ENCODE peak calls at places on chromosomes 13 and 19, in four cellular contexts. V, B, Y and L are unnamed samples.
A peak's percentile ranks its signal among the peaks of the same experiment; 100 is the strongest.

GRCh38 chr19:4014541-4015491 is 7.3 kb downstream of the PIAS4 start:
- DNase-seq in V (peak; percentile 10), B (peak; percentile 67), Y (no peak), L (peak; percentile 63)

GRCh38 chr13:80630685-80631121 is 289.8 kb upstream of the SPRY2 start:
- DNase-seq in Y (no peak), B (no peak), V (no peak), L (no peak)

GRCh38 chr13:96551540-96551939 is 442.7 kb downstream of the OXGR1 start:
- DNase-seq in B (no peak), Y (no peak), V (no peak), L (no peak)

GRCh38 chr13:51435002-51435578 is 17.7 kb downstream of the INTS6 start:
- DNase-seq in V (no peak), B (no peak), Y (no peak), L (no peak)

GRCh38 chr19:38394488-38394887 is 6.0 kb downstream of the SPRED3 start:
- DNase-seq in Y (no peak), B (no peak), V (peak; percentile 86), L (no peak)

GRCh38 chr13:32415019-32415418 is 12.9 kb downstream of the N4BP2L1 start:
- DNase-seq in Y (no peak), V (peak; percentile 51), B (no peak), L (no peak)

GRCh38 chr19:1566392-1567115 is 1.6 kb downstream of the MEX3D start:
- DNase-seq in V (peak; percentile 94), Y (peak; percentile 77), B (peak; percentile 72), L (peak; percentile 82)

GRCh38 chr19:44202470-44202869 is 9.9 kb upstream of the ZNF227 start:
- DNase-seq in Y (peak; percentile 22), V (no peak), B (no peak), L (no peak)

GRCh38 chr19:11321206-11322126 is 18.0 kb downstream of the RAB3D start:
- DNase-seq in B (no peak), Y (no peak), V (no peak), L (no peak)

GRCh38 chr13:20487927-20488326 is 37.7 kb downstream of the CRYL1 start:
- DNase-seq in V (no peak), B (no peak), Y (no peak), L (no peak)

GRCh38 chr13:26964278-26965057 is 203.9 kb upstream of the GPR12 start:
- DNase-seq in V (no peak), Y (no peak), B (no peak), L (no peak)

GRCh38 chr19:16445238-16446107 is 26.3 kb downstream of the EPS15L1 start:
- DNase-seq in Y (peak; percentile 63), V (no peak), B (no peak), L (no peak)

GRCh38 chr19:42024622-42025111 is 30.6 kb upstream of the ATP1A3 start:
- DNase-seq in V (no peak), B (peak; percentile 24), Y (no peak), L (no peak)

DNA sequence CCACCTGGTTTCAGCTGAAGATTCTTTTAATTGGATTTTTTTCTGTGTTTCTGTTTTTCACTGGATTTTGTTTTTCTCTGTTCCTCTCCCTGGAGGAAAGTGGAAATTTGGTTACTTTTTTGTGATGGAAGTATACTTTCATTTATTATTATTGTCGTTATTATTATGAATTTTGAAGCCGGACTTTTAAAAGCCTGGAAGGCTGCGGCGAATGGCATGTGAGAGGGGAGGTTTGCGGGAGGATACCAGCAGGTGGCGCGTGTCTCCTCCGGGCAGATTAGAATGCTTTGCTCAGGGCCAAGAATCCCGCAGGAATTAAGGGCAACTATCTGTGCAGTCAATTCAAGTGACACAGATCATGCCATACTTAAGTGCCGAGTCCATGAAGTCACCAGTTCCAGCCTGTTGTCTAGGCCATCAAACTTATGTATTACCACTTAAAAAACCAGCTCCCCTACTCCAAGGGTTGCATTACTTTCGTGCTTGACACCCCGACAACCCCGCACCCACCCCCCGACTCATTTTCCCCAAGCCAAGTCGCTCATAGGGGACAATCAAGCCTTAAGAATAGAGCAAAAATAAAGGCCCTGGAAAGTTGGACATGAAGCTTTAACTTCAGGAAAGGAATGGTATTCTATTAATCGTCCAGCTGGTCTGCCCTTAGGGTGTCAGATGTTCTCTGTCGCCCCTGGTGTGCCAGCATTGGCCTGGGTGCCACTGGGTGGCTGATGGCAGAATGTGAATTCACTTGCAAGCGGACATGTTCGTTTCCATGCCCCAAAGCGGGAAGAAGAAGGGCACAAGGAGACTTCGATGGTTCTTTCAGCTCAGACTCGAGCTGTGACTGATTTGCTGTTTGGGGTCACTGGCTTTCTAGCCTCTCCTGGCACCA is 1.3 kb upstream of the LRCH1 start:
- DNase-seq in Y (peak; percentile 56), B (peak; percentile 78), V (peak; percentile 85), L (peak; percentile 89)
- H3K4me3 ChIP-seq in Y (no peak overlapping the region), B (peak overlapping the region; percentile 84), V (peak overlapping the region; percentile 77), L (peak overlapping the region; percentile 98)

DNA sequence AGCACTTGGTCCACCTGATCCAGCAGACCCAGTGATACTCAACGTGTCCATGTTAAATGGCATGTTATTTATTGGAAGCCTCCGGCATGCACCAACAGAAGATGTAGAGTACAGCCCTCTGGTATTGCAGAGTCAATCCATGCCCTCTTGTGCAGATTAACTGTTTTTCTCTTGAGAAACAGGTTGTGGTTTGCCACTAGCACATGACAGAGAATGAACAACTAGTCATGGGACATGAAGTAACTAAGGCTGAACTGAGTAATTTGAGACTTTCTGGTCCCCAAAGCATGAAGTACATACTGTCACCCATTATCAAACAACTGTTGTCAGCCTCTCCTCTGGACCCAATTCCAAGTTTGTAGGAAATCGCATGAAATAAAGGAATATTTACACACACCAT is 3.2 kb downstream of the ZNF562 start:
- DNase-seq in B (no peak), V (no peak), Y (no peak), L (no peak)
- H3K9me3 ChIP-seq in B (peaks cover 72% of the 10 kb centered on the region), V (peaks cover 9% of the 10 kb centered on the region), Y (peaks cover 52% of the 10 kb centered on the region), L (peaks cover 34% of the 10 kb centered on the region)

GRCh38 chr13:23710366-23710765 is 140.2 kb downstream of the TNFRSF19 start:
- DNase-seq in Y (no peak), V (no peak), B (no peak), L (no peak)

GRCh38 chr13:23711355-23711754 is 141.1 kb downstream of the TNFRSF19 start:
- DNase-seq in V (no peak), Y (no peak), B (no peak), L (no peak)

GRCh38 chr13:23705578-23705977 is 135.4 kb downstream of the TNFRSF19 start:
- DNase-seq in Y (no peak), V (no peak), B (no peak), L (no peak)

GRCh38 chr13:23707674-23708073 is 137.5 kb downstream of the TNFRSF19 start:
- DNase-seq in Y (no peak), B (no peak), V (no peak), L (no peak)

DNA sequence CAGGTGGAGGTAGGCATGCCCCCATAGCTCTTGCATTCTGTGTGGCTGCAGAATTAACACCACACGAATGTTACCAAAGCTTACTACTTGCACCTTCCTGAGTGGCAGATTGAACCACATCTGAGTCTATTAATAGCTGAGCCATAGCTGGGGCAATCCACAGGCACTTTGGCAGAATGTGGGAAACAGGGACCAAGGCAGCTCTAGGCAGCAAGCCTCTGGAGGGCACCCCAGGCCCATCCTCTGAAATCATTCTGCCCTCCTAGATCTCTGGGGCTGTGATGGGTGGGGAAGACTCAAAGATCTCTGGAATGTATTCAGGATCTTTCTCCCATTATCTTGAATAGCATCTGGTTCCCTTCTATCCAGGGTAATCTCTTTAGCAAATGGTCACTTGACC is 139.3 kb downstream of the TNFRSF19 start:
- DNase-seq in Y (no peak), V (no peak), B (no peak), L (no peak)
- TF ChIP-seq CTCF in Y (no peak), V (no peak), B (no peak), L (no peak)

GRCh38 chr13:42885325-42885724 is 103.9 kb downstream of the FAM216B start:
- DNase-seq in V (no peak), Y (no peak), B (no peak), L (no peak)
- H3K4me3 ChIP-seq in V (no peak overlapping the region), Y (no peak overlapping the region), B (no peak overlapping the region), L (no peak overlapping the region)